ENCODE peak calls at places on chromosomes 6 and 20, in ten cellular contexts. H is ELR; Y is naive B cell; L is SJSA1; C is activated CD4-positive, alpha-beta T cell treated with anti-CD3 and anti-CD28 coated beads, Interleukin-2, amount 50 U/mL, for 1 hour; X is bronchial epithelial cell; Q is NCI-H774; P is nephron progenitor cell; W is stimulated activated CD8-positive, alpha-beta memory T cell treated with anti-CD3 and anti-CD28 coated beads, Interleukin-7, amount 100 ng/mL, for 4 hours; O is non-pigmented ciliary epithelial cell. G is an unnamed sample.

GRCh38 chr20:50054626-50055511 is 58.1 kb downstream of the UBE2V1 start:
- DNase-seq in H (no peak), Y (no peak), L (peak), C (no peak), X (no peak), Q (no peak), P (peak), W (no peak), O (no peak), G (no peak)

GRCh38 chr6:89242574-89243330 is 25.6 kb upstream of the GABRR1 start:
- DNase-seq in H (peak), Y (peak), L (no peak), C (no peak), X (peak), Q (peak), P (no peak), W (no peak), O (peak), G (no peak)

GRCh38 chr20:4681971-4682370 is 39.7 kb upstream of the PRND start:
- DNase-seq in H (peak), Y (no peak), L (no peak), C (no peak), X (peak), Q (no peak), P (no peak), W (no peak), O (no peak), G (no peak)

GRCh38 chr6:37061157-37061804 is 55.8 kb downstream of the FGD2 start:
- DNase-seq in H (no peak), Y (no peak), L (no peak), C (no peak), X (no peak), Q (no peak), P (no peak), W (no peak), O (no peak), G (no peak)

GRCh38 chr20:19588731-19589130 is 169.3 kb upstream of the RIN2 start:
- DNase-seq in H (peak), Y (no peak), L (no peak), C (no peak), X (no peak), Q (no peak), P (no peak), W (no peak), O (no peak), G (no peak)

GRCh38 chr20:6635034-6635736 is 132.3 kb upstream of the BMP2 start:
- DNase-seq in H (no peak), Y (no peak), L (no peak), C (no peak), X (peak), Q (no peak), P (no peak), W (no peak), O (no peak), G (no peak)

GRCh38 chr6:45305546-45305945 is 22.6 kb upstream of the RUNX2 start:
- DNase-seq in H (peak), Y (no peak), L (no peak), C (no peak), X (peak), Q (no peak), P (no peak), W (no peak), O (peak), G (no peak)

GRCh38 chr6:2718334-2719052 is 32.2 kb downstream of the MYLK4 start:
- DNase-seq in H (no peak), Y (no peak), L (no peak), C (no peak), X (peak), Q (no peak), P (no peak), W (no peak), O (no peak), G (no peak)

GRCh38 chr6:152089992-152090391 is 282.5 kb downstream of the ESR1 start:
- DNase-seq in H (peak), Y (no peak), L (peak), C (no peak), X (peak), Q (no peak), P (no peak), W (no peak), O (no peak), G (no peak)

GRCh38 chr20:50710492-50711063 is 19.2 kb upstream of the RIPOR3 start:
- DNase-seq in H (peak), Y (no peak), L (no peak), C (no peak), X (peak), Q (no peak), P (no peak), W (no peak), O (no peak), G (no peak)

GRCh38 chr20:59662856-59663512 is 58.6 kb downstream of the PHACTR3 start:
- DNase-seq in H (no peak), Y (no peak), L (peak), C (no peak), X (no peak), Q (no peak), P (no peak), W (no peak), O (no peak), G (no peak)

GRCh38 chr20:49496043-49496442 is 13.6 kb upstream of the KCNB1 start:
- DNase-seq in H (no peak), Y (no peak), L (no peak), C (no peak), X (no peak), Q (no peak), P (no peak), W (no peak), O (no peak), G (no peak)

GRCh38 chr6:85945454-85946185 is 302.9 kb upstream of the SYNCRIP start:
- DNase-seq in H (no peak), Y (no peak), L (no peak), C (no peak), X (no peak), Q (no peak), P (no peak), W (no peak), O (no peak), G (no peak)

GRCh38 chr20:45300961-45301360 is 5.7 kb upstream of the RBPJL start:
- DNase-seq in H (peak), Y (no peak), L (peak), C (no peak), X (peak), Q (no peak), P (peak), W (no peak), O (no peak), G (no peak)

GRCh38 chr20:24406761-24407550 is 62.5 kb upstream of the SYNDIG1 start:
- DNase-seq in H (peak), Y (no peak), L (no peak), C (no peak), X (peak), Q (no peak), P (no peak), W (no peak), O (no peak), G (no peak)

GRCh38 chr6:53671111-53671510 is 5.6 kb upstream of the KLHL31 start:
- DNase-seq in H (peak), Y (no peak), L (no peak), C (no peak), X (peak), Q (no peak), P (no peak), W (no peak), O (no peak), G (no peak)

GRCh38 chr6:217048-217659 is 75.1 kb upstream of the DUSP22 start:
- DNase-seq in H (peak), Y (no peak), L (no peak), C (peak), X (no peak), Q (no peak), P (peak), W (no peak), O (no peak), G (no peak)

GRCh38 chr6:144897441-144897921 is 612.3 kb downstream of the UTRN start:
- DNase-seq in H (peak), Y (no peak), L (peak), C (no peak), X (peak), Q (no peak), P (no peak), W (no peak), O (peak), G (no peak)

GRCh38 chr6:131960371-131961133 is 9.4 kb upstream of the CCN2 start:
- DNase-seq in H (peak), Y (no peak), L (no peak), C (no peak), X (no peak), Q (no peak), P (no peak), W (no peak), O (no peak), G (no peak)

GRCh38 chr20:8853805-8854338 is 215.0 kb upstream of the PLCB4 start:
- DNase-seq in H (peak), Y (peak), L (peak), C (no peak), X (peak), Q (peak), P (peak), W (no peak), O (peak), G (peak)

GRCh38 chr20:5413394-5413793 is 96.6 kb upstream of the PROKR2 start:
- DNase-seq in H (no peak), Y (no peak), L (no peak), C (no peak), X (no peak), Q (no peak), P (no peak), W (no peak), O (no peak), G (no peak)

GRCh38 chr20:35226775-35227681 is 538 bp downstream of the MMP24 start:
- DNase-seq in H (peak), Y (peak), L (peak), C (peak), X (peak), Q (no peak), P (peak), W (peak), O (no peak), G (peak)

GRCh38 chr6:7156666-7157278 is 49.0 kb downstream of the RREB1 start:
- DNase-seq in H (peak), Y (no peak), L (peak), C (no peak), X (peak), Q (no peak), P (no peak), W (no peak), O (peak), G (no peak)

GRCh38 chr6:49579649-49580048 is 29.2 kb downstream of the C6orf141 start:
- DNase-seq in H (no peak), Y (no peak), L (no peak), C (no peak), X (no peak), Q (no peak), P (no peak), W (no peak), O (no peak), G (no peak)

GRCh38 chr6:121828567-121828966 is 393.1 kb downstream of the GJA1 start:
- DNase-seq in H (no peak), Y (no peak), L (no peak), C (no peak), X (peak), Q (no peak), P (no peak), W (no peak), O (no peak), G (no peak)

GRCh38 chr6:167815296-167815980 is 11.3 kb upstream of the AFDN start:
- DNase-seq in H (no peak), Y (no peak), L (no peak), C (no peak), X (no peak), Q (peak), P (no peak), W (no peak), O (no peak), G (no peak)

GRCh38 chr20:5715068-5715841 is 34.9 kb upstream of the SHLD1 start:
- DNase-seq in H (no peak), Y (no peak), L (no peak), C (no peak), X (no peak), Q (no peak), P (no peak), W (no peak), O (no peak), G (no peak)

G was measured in NCI-H1048.